ENCODE peak calls at places on chromosomes 11 and 22, in nine cellular contexts. G, I, P, S, C, L, H, Z and T are unnamed samples.

GRCh38 chr11:282630-283360 is 4.6 kb downstream of the NLRP6 start:
- DNase-seq in G (no peak), I (no peak), P (no peak), S (no peak), C (no peak), L (no peak), H (no peak), Z (no peak), T (no peak)

GRCh38 chr11:8099291-8099899 is 18.4 kb downstream of the TUB start:
- DNase-seq in G (peak), I (peak), P (peak), S (peak), C (peak), L (peak), H (peak), Z (peak), T (no peak)

GRCh38 chr11:12856338-12856737 is 152.8 kb upstream of the RASSF10 start:
- DNase-seq in G (no peak), I (no peak), P (no peak), S (no peak), C (no peak), L (no peak), H (no peak), Z (no peak), T (no peak)

GRCh38 chr11:119320593-119321524 is 3.9 kb upstream of the MCAM start:
- DNase-seq in G (peak), I (peak), P (peak), S (peak), C (no peak), L (peak), H (peak), Z (peak), T (no peak)

GRCh38 chr11:67563354-67564114 is 20.1 kb upstream of the GSTP1 start:
- DNase-seq in G (peak), I (peak), P (no peak), S (no peak), C (peak), L (peak), H (no peak), Z (no peak), T (no peak)

GRCh38 chr11:118757881-118758399 is 33.0 kb downstream of the DDX6 start:
- DNase-seq in G (no peak), I (no peak), P (no peak), S (no peak), C (no peak), L (no peak), H (no peak), Z (no peak), T (no peak)

GRCh38 chr11:75174348-75174747 is 23.4 kb downstream of the SLCO2B1 start:
- DNase-seq in G (no peak), I (no peak), P (no peak), S (no peak), C (no peak), L (peak), H (no peak), Z (no peak), T (no peak)

GRCh38 chr11:10927533-10927932 is 69.7 kb upstream of the ZBED5 start:
- DNase-seq in G (no peak), I (no peak), P (peak), S (no peak), C (no peak), L (no peak), H (no peak), Z (no peak), T (no peak)

GRCh38 chr11:72643547-72643946 is 30.7 kb downstream of the PDE2A start:
- DNase-seq in G (peak), I (peak), P (no peak), S (no peak), C (peak), L (peak), H (no peak), Z (no peak), T (no peak)

GRCh38 chr22:36569999-36570398 is 41.0 kb upstream of the EIF3D start:
- DNase-seq in G (peak), I (no peak), P (peak), S (peak), C (no peak), L (no peak), H (no peak), Z (no peak), T (no peak)

GRCh38 chr11:1126491-1126926 is 31.2 kb upstream of the MUC5AC start:
- DNase-seq in G (no peak), I (no peak), P (no peak), S (peak), C (no peak), L (peak), H (no peak), Z (no peak), T (no peak)

GRCh38 chr11:130159139-130159538 is 443 bp upstream of the ST14 start:
- DNase-seq in G (no peak), I (no peak), P (no peak), S (no peak), C (no peak), L (no peak), H (no peak), Z (no peak), T (no peak)

GRCh38 chr11:35257287-35257686 is 118.3 kb downstream of the CD44 start:
- DNase-seq in G (no peak), I (no peak), P (no peak), S (no peak), C (no peak), L (no peak), H (no peak), Z (peak), T (no peak)

GRCh38 chr11:26286472-26287066 is 45.4 kb upstream of the ANO3 start:
- DNase-seq in G (no peak), I (no peak), P (peak), S (peak), C (no peak), L (no peak), H (no peak), Z (no peak), T (no peak)

GRCh38 chr11:15107730-15108515 is 6.8 kb upstream of the INSC start:
- DNase-seq in G (peak), I (no peak), P (no peak), S (no peak), C (no peak), L (no peak), H (no peak), Z (no peak), T (no peak)

GRCh38 chr11:103805688-103806009 is 230.8 kb upstream of the DDI1 start:
- DNase-seq in G (no peak), I (no peak), P (peak), S (no peak), C (no peak), L (no peak), H (no peak), Z (no peak), T (no peak)

GRCh38 chr11:7492253-7492652 is 6.9 kb downstream of the OLFML1 start:
- DNase-seq in G (no peak), I (no peak), P (no peak), S (no peak), C (no peak), L (no peak), H (no peak), Z (no peak), T (no peak)

GRCh38 chr11:134541951-134542350 is 129.9 kb upstream of the B3GAT1 start:
- DNase-seq in G (no peak), I (no peak), P (no peak), S (no peak), C (no peak), L (no peak), H (no peak), Z (no peak), T (no peak)

GRCh38 chr11:23590909-23591308 is 730.6 kb upstream of the CCDC179 start:
- DNase-seq in G (no peak), I (no peak), P (no peak), S (no peak), C (no peak), L (no peak), H (no peak), Z (no peak), T (no peak)

GRCh38 chr11:5274340-5274739 is 4.6 kb upstream of the HBE1 start:
- DNase-seq in G (no peak), I (no peak), P (no peak), S (no peak), C (no peak), L (no peak), H (no peak), Z (no peak), T (no peak)

GRCh38 chr22:49422668-49423067 is 405.0 kb downstream of the BRD1 start:
- DNase-seq in G (no peak), I (no peak), P (no peak), S (no peak), C (peak), L (no peak), H (no peak), Z (no peak), T (no peak)

GRCh38 chr11:85934599-85935169 is 79.5 kb downstream of the CCDC83 start:
- DNase-seq in G (no peak), I (peak), P (no peak), S (no peak), C (no peak), L (peak), H (no peak), Z (no peak), T (no peak)

GRCh38 chr22:41482319-41482935 is 13.5 kb downstream of the ACO2 start:
- DNase-seq in G (peak), I (no peak), P (no peak), S (no peak), C (no peak), L (no peak), H (no peak), Z (no peak), T (no peak)

GRCh38 chr22:18078329-18079041 is 695 bp downstream of the PEX26 start:
- DNase-seq in G (peak), I (peak), P (peak), S (peak), C (peak), L (peak), H (peak), Z (peak), T (no peak)

GRCh38 chr11:46216040-46216764 is 61.3 kb upstream of the CREB3L1 start:
- DNase-seq in G (no peak), I (no peak), P (peak), S (no peak), C (no peak), L (no peak), H (no peak), Z (no peak), T (no peak)

GRCh38 chr22:35315141-35315854 is 15.6 kb downstream of the TOM1 start:
- DNase-seq in G (peak), I (no peak), P (no peak), S (no peak), C (no peak), L (peak), H (no peak), Z (no peak), T (no peak)